ENCODE peak calls at places on chromosomes 11 and 22, in eight cellular contexts. A is heart left ventricle; Z is NCI-H1436; D is H9; W is WTC11; Y is GM20000; P is endothelial cell; S is activated T-helper 1 cell treated with anti-CD3 and anti-CD28 coated beads, Interleukin-12 subunit alpha, Interleukin-12 subunit beta, Interleukin-2, Interleukin-4 antibody, amounts not matched to agents 30 ng/mL and 10 ng/mL and 1 ng/mL, durations not matched to agents 14 hours and 24 hours and 36 hours. E is an unnamed sample.

GRCh38 chr11:11748706-11749365 is 92.9 kb upstream of the USP47 start:
- DNase-seq in D (no peak), Z (no peak), P (no peak), S (no peak), Y (no peak), W (no peak), A (no peak), E (no peak)

GRCh38 chr22:38490915-38491314 is 15.2 kb downstream of the DDX17 start:
- DNase-seq in A (peak; percentile 82), Z (no peak), W (no peak), D (no peak), Y (no peak), S (no peak), P (no peak), E (no peak)

GRCh38 chr11:32353884-32354283 is 81.5 kb downstream of the WT1 start:
- DNase-seq in D (no peak), P (no peak), Z (no peak), Y (no peak), W (no peak), A (no peak), S (no peak), E (no peak)

GRCh38 chr22:42343551-42344081 is 73.2 kb upstream of the TCF20 start:
- DNase-seq in P (no peak), S (peak; percentile 12), W (no peak), Z (peak; percentile 48), Y (peak; percentile 66), D (no peak), A (no peak), E (no peak)

GRCh38 chr22:19870153-19871022 is 15.7 kb upstream of the GNB1L start:
- DNase-seq in Z (no peak), Y (no peak), S (no peak), P (no peak), A (peak; percentile 54), W (no peak), D (peak; percentile 26), E (no peak)

GRCh38 chr22:45261407-45262088 is 20.9 kb upstream of the KIAA0930 start:
- DNase-seq in S (no peak), Y (no peak), D (no peak), Z (no peak), W (no peak), A (no peak), P (no peak), E (no peak)

GRCh38 chr11:17544181-17544622 is at the start of gene USH1C:
- DNase-seq in P (peak; percentile 50), W (peak; percentile 79), Y (no peak), Z (no peak), A (no peak), D (peak; percentile 85), S (peak; percentile 8), E (no peak)

GRCh38 chr11:33928564-33928963 is 36.7 kb upstream of the LMO2 start:
- DNase-seq in D (no peak), Y (no peak), S (no peak), P (no peak), W (no peak), Z (no peak), A (no peak), E (no peak)

GRCh38 chr11:115008774-115009173 is 330.4 kb downstream of the NXPE2 start:
- DNase-seq in D (no peak), Y (no peak), W (no peak), P (no peak), S (no peak), A (no peak), Z (no peak), E (no peak)

GRCh38 chr11:2741006-2741376 is 41.2 kb upstream of the KCNQ1OT1 start:
- DNase-seq in S (no peak), Y (no peak), W (no peak), A (peak; percentile 21), P (no peak), Z (no peak), D (no peak), E (no peak)

GRCh38 chr11:12285106-12285505 is 92.3 kb upstream of the PARVA start:
- DNase-seq in D (no peak), Y (no peak), A (no peak), S (no peak), Z (no peak), P (peak; percentile 0), W (no peak), E (no peak)

GRCh38 chr11:105092255-105093239 is 47.0 kb downstream of the CARD18 start:
- DNase-seq in Z (no peak), D (no peak), P (no peak), W (no peak), S (no peak), Y (no peak), A (no peak), E (no peak)

GRCh38 chr11:19953909-19954308 is 206.4 kb downstream of the DBX1 start:
- DNase-seq in A (no peak), P (peak; percentile 19), S (no peak), Z (no peak), D (peak; percentile 42), W (no peak), Y (no peak), E (no peak)

GRCh38 chr11:35163707-35164496 is 24.9 kb downstream of the CD44 start:
- DNase-seq in D (no peak), A (no peak), P (no peak), W (no peak), Z (no peak), Y (peak; percentile 35), S (peak; percentile 37), E (no peak)

GRCh38 chr22:40898850-40899357 is 37.0 kb upstream of the DNAJB7 start:
- DNase-seq in D (no peak), W (no peak), P (no peak), Y (peak; percentile 63), A (no peak), S (peak; percentile 8), Z (peak; percentile 31), E (peak; percentile 3)

GRCh38 chr22:42978453-42979103 is 36.4 kb downstream of the PACSIN2 start:
- DNase-seq in A (no peak), Y (no peak), Z (no peak), P (no peak), S (no peak), W (no peak), D (no peak), E (no peak)

GRCh38 chr11:85698195-85698594 is 12.2 kb upstream of the CCDC89 start:
- DNase-seq in W (no peak), A (no peak), D (no peak), S (no peak), Z (no peak), Y (no peak), P (no peak), E (no peak)

GRCh38 chr11:106271686-106272085 is 194.2 kb downstream of the AASDHPPT start:
- DNase-seq in P (no peak), W (no peak), Z (no peak), A (no peak), Y (no peak), S (no peak), D (no peak), E (no peak)

GRCh38 chr11:73498343-73498742 is 99.6 kb downstream of the FAM168A start:
- DNase-seq in P (no peak), W (no peak), A (no peak), S (no peak), Z (no peak), Y (no peak), D (no peak), E (no peak)